ENCODE peak calls at places on chromosomes 12 and 14, in eight cellular contexts. X, F, W, Q, Z, H, J and D are unnamed samples.

GRCh38 chr12:51533799-51534198 is 57.2 kb upstream of the SCN8A start:
- DNase-seq in J (peak; percentile 33), H (no peak), Z (no peak), X (no peak), Q (no peak), F (no peak), W (peak; percentile 44), D (no peak)

GRCh38 chr12:124609041-124609984 is 41.9 kb upstream of the NCOR2 start:
- DNase-seq in Q (peak; percentile 97), W (peak; percentile 70), F (peak; percentile 97), H (peak; percentile 99), J (peak; percentile 18), Z (no peak), X (peak; percentile 97), D (peak; percentile 97)

GRCh38 chr14:69270097-69270496 is 10.1 kb downstream of the GALNT16 start:
- DNase-seq in X (no peak), J (no peak), Z (no peak), Q (no peak), H (no peak), F (no peak), W (no peak), D (no peak)

GRCh38 chr14:70955543-70956480 is 48.6 kb downstream of the PCNX1 start:
- DNase-seq in J (peak; percentile 63), Z (no peak), F (peak; percentile 43), Q (no peak), W (peak; percentile 50), H (no peak), X (no peak), D (no peak)

GRCh38 chr14:51652168-51653095 is 722 bp downstream of the FRMD6 start:
- DNase-seq in Z (no peak), J (no peak), X (peak; percentile 86), Q (peak; percentile 57), W (no peak), H (peak; percentile 38), F (no peak), D (peak; percentile 23)

GRCh38 chr12:74620932-74621331 is 83.3 kb downstream of the ATXN7L3B start:
- DNase-seq in Q (no peak), Z (no peak), J (no peak), X (no peak), W (no peak), H (no peak), F (no peak), D (no peak)

GRCh38 chr14:98937712-98938505 is 334.1 kb downstream of the BCL11B start:
- DNase-seq in Q (no peak), X (no peak), W (no peak), H (no peak), Z (no peak), J (no peak), F (no peak), D (no peak)

GRCh38 chr14:69695664-69696527 is 71.0 kb upstream of the SRSF5 start:
- DNase-seq in Z (no peak), F (no peak), W (peak; percentile 69), H (peak; percentile 52), X (no peak), Q (peak; percentile 71), J (no peak), D (peak; percentile 29)

GRCh38 chr12:88501976-88502938 is 78.0 kb downstream of the KITLG start:
- DNase-seq in Z (no peak), Q (no peak), H (no peak), F (no peak), W (peak; percentile 61), X (no peak), J (peak; percentile 32), D (no peak)

GRCh38 chr14:24268225-24268624 is 3.2 kb downstream of the RABGGTA start:
- DNase-seq in F (no peak), Z (no peak), H (no peak), X (peak; percentile 54), J (no peak), W (no peak), Q (no peak), D (no peak)

GRCh38 chr14:69527635-69528034 is 43.1 kb downstream of the PLEKHD1 start:
- DNase-seq in Q (no peak), Z (no peak), X (no peak), W (no peak), H (no peak), J (no peak), F (no peak), D (no peak)

GRCh38 chr14:68284333-68284732 is 464.8 kb downstream of the RAD51B start:
- DNase-seq in Q (no peak), F (no peak), Z (no peak), H (no peak), W (peak; percentile 82), J (no peak), X (no peak), D (no peak)

GRCh38 chr12:80353254-80353653 is 90.8 kb upstream of the PTPRQ start:
- DNase-seq in Q (no peak), J (peak; percentile 62), F (no peak), W (peak; percentile 64), H (no peak), X (no peak), Z (no peak), D (no peak)

GRCh38 chr12:5435161-5435560 is 3.3 kb downstream of the NTF3 start:
- DNase-seq in Q (no peak), F (no peak), W (no peak), Z (no peak), X (no peak), H (no peak), J (no peak), D (no peak)

GRCh38 chr12:5437657-5438056 is 5.7 kb downstream of the NTF3 start:
- DNase-seq in F (no peak), Z (no peak), X (no peak), W (peak; percentile 25), H (no peak), J (no peak), Q (no peak), D (no peak)

GRCh38 chr12:5439333-5439732 is 7.4 kb downstream of the NTF3 start:
- DNase-seq in J (no peak), X (no peak), F (no peak), W (no peak), H (no peak), Z (no peak), Q (no peak), D (no peak)

GRCh38 chr12:5438671-5439200 is 6.8 kb downstream of the NTF3 start:
- DNase-seq in Q (no peak), Z (no peak), W (no peak), F (no peak), H (no peak), J (no peak), X (no peak), D (peak; percentile 34)

GRCh38 chr12:5437122-5437521 is 5.2 kb downstream of the NTF3 start:
- DNase-seq in H (no peak), J (no peak), W (no peak), F (no peak), Z (no peak), Q (no peak), X (no peak), D (no peak)
- H3K27ac ChIP-seq in H (peak overlapping the region; percentile 47), J (no peak overlapping the region), W (no peak overlapping the region), F (no peak overlapping the region), Z (no peak overlapping the region), Q (peak overlapping the region; percentile 18), X (no peak overlapping the region), D (peak overlapping the region; percentile 7)

GRCh38 chr14:52781629-52782028 is 9.8 kb downstream of the GNPNAT1 start:
- DNase-seq in Z (no peak), H (no peak), W (no peak), J (peak; percentile 13), F (no peak), Q (no peak), X (no peak), D (no peak)
- H3K27ac ChIP-seq in Z (no peak overlapping the region), H (no peak overlapping the region), W (no peak overlapping the region), J (no peak overlapping the region), F (no peak overlapping the region), Q (no peak overlapping the region), X (no peak overlapping the region), D (no peak overlapping the region)

GRCh38 chr12:76685246-76685678 is 78.7 kb upstream of the ZDHHC17 start:
- DNase-seq in Q (no peak), X (no peak), J (peak; percentile 21), F (no peak), Z (no peak), H (no peak), W (peak; percentile 70), D (peak; percentile 21)

GRCh38 chr12:76680940-76681339 is 83.0 kb upstream of the ZDHHC17 start:
- DNase-seq in F (no peak), Q (no peak), H (no peak), J (peak; percentile 70), Z (no peak), X (no peak), W (no peak), D (no peak)

GRCh38 chr12:76674669-76675315 is 89.1 kb upstream of the ZDHHC17 start:
- DNase-seq in W (no peak), Q (no peak), H (no peak), X (no peak), Z (no peak), J (no peak), F (no peak), D (no peak)

GRCh38 chr12:76678992-76679391 is 84.9 kb upstream of the ZDHHC17 start:
- DNase-seq in X (no peak), Q (no peak), F (no peak), W (no peak), H (no peak), Z (no peak), J (no peak), D (no peak)

DNA sequence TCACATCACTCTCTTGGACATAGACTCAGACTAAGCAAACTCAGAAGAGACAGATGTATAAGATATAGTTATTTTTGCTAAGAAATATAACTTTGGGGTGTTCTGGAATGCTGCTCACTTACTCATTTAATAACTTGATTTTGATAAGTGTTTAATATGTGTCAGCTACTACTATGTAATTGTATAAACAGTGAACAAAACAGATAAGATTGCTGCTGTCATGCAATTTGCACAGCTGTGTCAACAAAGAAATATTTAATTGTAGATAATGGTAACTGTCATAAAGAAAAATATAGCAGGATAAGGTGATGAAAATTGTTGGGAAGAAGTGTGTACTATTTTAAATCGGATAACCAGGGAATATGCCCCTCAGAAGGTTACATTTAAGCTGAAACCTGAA is 84.1 kb upstream of the ZDHHC17 start:
- DNase-seq in J (no peak), Z (no peak), X (no peak), Q (no peak), F (no peak), H (no peak), W (no peak), D (peak; percentile 20)
- H3K27ac ChIP-seq in J (peak overlapping the region; percentile 13), Z (no peak overlapping the region), X (no peak overlapping the region), Q (no peak overlapping the region), F (no peak overlapping the region), H (no peak overlapping the region), W (no peak overlapping the region), D (no peak overlapping the region)

DNA sequence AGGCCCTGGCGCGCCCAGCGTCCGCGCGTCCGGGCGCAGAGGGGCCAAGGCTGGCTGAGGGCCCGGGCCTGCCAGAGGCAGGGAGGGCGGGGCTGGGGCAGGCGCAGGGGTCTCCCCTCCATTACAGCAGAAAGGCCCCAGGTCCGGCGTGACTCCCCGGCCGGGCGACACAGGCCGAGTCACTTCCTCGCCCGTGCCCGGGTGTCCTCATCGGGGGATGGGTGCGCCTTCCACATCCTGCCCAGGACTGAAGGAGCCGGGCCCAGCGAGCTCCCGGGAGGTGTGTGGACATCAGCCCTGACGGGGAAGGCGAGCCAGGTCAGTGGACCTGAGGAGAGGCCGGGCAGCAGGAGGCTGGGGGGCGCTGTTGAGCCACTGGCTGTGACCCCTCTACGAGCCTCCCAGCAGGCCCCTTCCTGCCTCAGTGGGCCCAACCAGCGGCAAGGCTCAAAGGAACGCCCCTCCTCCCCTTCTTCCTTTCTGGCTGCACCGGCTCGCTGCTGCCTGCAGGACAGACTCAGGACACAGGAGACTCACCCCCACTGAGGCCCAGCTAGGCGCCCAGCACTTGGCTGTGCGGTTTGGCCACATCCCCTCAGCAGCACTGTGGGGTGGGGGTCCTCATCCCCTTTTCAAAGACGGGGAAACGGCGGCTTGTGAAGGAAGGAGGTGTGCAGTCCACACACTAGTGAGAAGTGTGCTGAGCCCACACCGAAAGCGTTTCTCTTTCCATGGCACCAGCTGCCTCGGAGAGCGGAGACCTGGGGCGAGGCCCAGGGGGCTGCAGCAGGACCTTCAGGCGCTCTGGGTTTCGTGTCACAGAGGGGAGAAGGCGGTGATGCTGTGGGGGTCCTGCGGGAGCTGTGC is 606 bp downstream of the TNFAIP2 start:
- DNase-seq in Z (no peak), W (peak; percentile 52), J (peak; percentile 56), H (peak; percentile 56), X (peak; percentile 91), F (no peak), Q (no peak), D (no peak)
- H3K27ac ChIP-seq in Z (no peak overlapping the region), W (no peak overlapping the region), J (no peak overlapping the region), H (peak overlapping the region; percentile 87), X (peak overlapping the region; percentile 92), F (no peak overlapping the region), Q (peak overlapping the region; percentile 95), D (peak overlapping the region; percentile 91)